ENCODE peak calls at places on chromosomes 16 and 17, in four cellular contexts. L is stomach, C is upper lobe of left lung, F is esophagus muscularis mucosa. M is an unnamed sample.

GRCh38 chr17:82236142-82236971 is 7.5 kb downstream of the SLC16A3 start:
- DNase-seq in L (peak), C (peak), F (peak), M (peak)

GRCh38 chr17:28726396-28726911 is 421 bp upstream of the TLCD1 start:
- DNase-seq in L (peak), C (no peak), F (no peak), M (no peak)

GRCh38 chr17:2958706-2959222 is 104.6 kb downstream of the OR1D5 start:
- DNase-seq in L (peak), C (no peak), F (no peak), M (no peak)

GRCh38 chr16:58306327-58306726 is 11.5 kb upstream of the PRSS54 start:
- DNase-seq in L (peak), C (no peak), F (no peak), M (no peak)

GRCh38 chr17:81306898-81307510 is 11.9 kb upstream of the SLC38A10 start:
- DNase-seq in L (no peak), C (no peak), F (no peak), M (no peak)

GRCh38 chr16:2585651-2586081 is 47.8 kb downstream of the PDPK1 start:
- DNase-seq in L (no peak), C (peak), F (no peak), M (no peak)

GRCh38 chr17:57955183-57955952 is at the start of gene CUEDC1:
- DNase-seq in L (peak), C (peak), F (peak), M (peak)

GRCh38 chr17:74584307-74584706 is 7.8 kb downstream of the CD300LD start:
- DNase-seq in L (no peak), C (no peak), F (no peak), M (no peak)

GRCh38 chr17:57595942-57596695 is 149.0 kb downstream of the CCDC182 start:
- DNase-seq in L (no peak), C (no peak), F (no peak), M (no peak)

GRCh38 chr16:1932050-1933028 is 10.7 kb downstream of the MSRB1 start:
- DNase-seq in L (peak), C (peak), F (no peak), M (no peak)

GRCh38 chr16:10362077-10362863 is 23.6 kb upstream of the ATF7IP2 start:
- DNase-seq in L (no peak), C (no peak), F (no peak), M (no peak)

GRCh38 chr16:75559564-75560372 is 3.7 kb upstream of the TMEM231 start:
- DNase-seq in L (no peak), C (no peak), F (no peak), M (no peak)

GRCh38 chr17:4986403-4986802 is 1.1 kb downstream of the CAMTA2 start:
- DNase-seq in L (no peak), C (no peak), F (no peak), M (no peak)

GRCh38 chr16:58503863-58504688 is 4.1 kb downstream of the NDRG4 start:
- DNase-seq in L (no peak), C (peak), F (no peak), M (no peak)

GRCh38 chr17:62653831-62654829 is 26.7 kb downstream of the MRC2 start:
- DNase-seq in L (peak), C (peak), F (no peak), M (peak)

GRCh38 chr17:74736423-74737298 is at the start of gene RAB37:
- DNase-seq in L (peak), C (peak), F (no peak), M (no peak)

GRCh38 chr16:11432856-11433395 is 87.7 kb downstream of the RMI2 start:
- DNase-seq in L (no peak), C (no peak), F (no peak), M (no peak)

GRCh38 chr16:676565-677297 is 1.3 kb downstream of the RHBDL1 start:
- DNase-seq in L (peak), C (peak), F (no peak), M (no peak)

GRCh38 chr17:40566027-40566426 is 755 bp upstream of the CCR7 start:
- DNase-seq in L (no peak), C (no peak), F (peak), M (no peak)

GRCh38 chr16:57765160-57765728 is 29.7 kb downstream of the KATNB1 start:
- DNase-seq in L (no peak), C (no peak), F (no peak), M (no peak)

GRCh38 chr16:90040152-90041023 is 21.1 kb upstream of the DBNDD1 start:
- DNase-seq in L (no peak), C (no peak), F (no peak), M (no peak)

GRCh38 chr17:81481011-81481799 is 31.4 kb downstream of the ACTG1 start:
- DNase-seq in L (peak), C (peak), F (no peak), M (peak)

GRCh38 chr17:74243013-74243755 is 29.8 kb downstream of the TTYH2 start:
- DNase-seq in L (peak), C (no peak), F (no peak), M (no peak)

GRCh38 chr17:77778636-77779524 is 179.6 kb upstream of the TNRC6C start:
- DNase-seq in L (peak), C (no peak), F (no peak), M (peak)

GRCh38 chr17:81494984-81495383 is 17.6 kb downstream of the ACTG1 start:
- DNase-seq in L (no peak), C (no peak), F (no peak), M (no peak)

GRCh38 chr16:10959161-10959560 is 14.8 kb downstream of the CLEC16A start:
- DNase-seq in L (no peak), C (no peak), F (no peak), M (no peak)

GRCh38 chr17:79075433-79075805 is 795 bp downstream of the ENGASE start:
- DNase-seq in L (no peak), C (no peak), F (no peak), M (no peak)

GRCh38 chr16:69367980-69368379 is 16.4 kb upstream of the TMED6 start:
- DNase-seq in L (no peak), C (no peak), F (no peak), M (no peak)
- TF ChIP-seq EP300 in L (no peak), C (no peak), F (no peak), M (no peak)

DNA sequence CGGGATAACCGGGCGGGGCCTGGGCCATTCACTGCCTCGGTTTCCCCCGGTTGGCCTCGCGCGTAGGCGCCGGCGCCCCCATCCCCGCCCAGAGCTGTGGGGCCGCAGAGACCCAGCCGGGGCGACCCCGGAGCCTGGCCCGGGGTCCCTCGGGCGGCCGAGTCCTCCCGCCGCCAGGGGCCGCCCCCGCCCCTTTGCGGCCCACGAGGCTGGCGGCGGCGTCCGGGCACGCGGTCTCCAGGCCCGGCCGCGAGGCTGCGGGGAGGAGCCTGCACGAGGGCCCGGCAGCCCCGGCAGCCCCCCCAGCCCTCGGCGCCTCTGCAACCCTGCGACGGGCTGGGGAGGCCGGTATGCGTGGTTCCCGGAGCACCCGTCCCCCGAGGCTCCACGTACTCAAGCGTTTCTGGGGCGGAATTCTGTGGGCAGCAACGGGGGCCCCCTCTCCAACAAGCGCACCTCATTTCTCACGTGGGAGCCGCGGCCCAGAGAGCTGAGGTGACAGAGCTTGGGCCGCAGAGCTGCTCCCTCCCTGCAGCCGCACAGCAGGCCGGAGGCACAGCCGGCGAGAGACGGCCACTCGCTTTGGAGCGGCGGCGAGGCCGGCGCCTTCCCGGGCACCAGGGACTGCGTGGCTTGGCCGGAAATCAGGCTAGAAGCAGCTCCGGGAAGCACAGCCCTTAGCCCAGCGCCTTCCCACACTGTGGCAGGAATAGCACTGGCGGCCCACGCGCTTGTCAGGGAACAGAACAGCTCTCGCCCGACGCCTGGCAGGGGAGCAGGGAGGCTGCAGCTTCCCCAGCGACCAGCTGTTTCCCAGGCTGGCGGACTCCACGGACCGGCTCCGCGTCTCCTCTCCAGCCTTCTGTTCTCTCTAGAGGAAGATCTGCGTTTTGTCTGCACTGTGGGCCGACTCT is 860 bp upstream of the LIMD2 start:
- DNase-seq in L (peak), C (peak), F (no peak), M (no peak)
- TF ChIP-seq POLR2A in L (no peak), C (no peak), F (no peak), M (no peak)

GRCh38 chr16:47311738-47312505 is 148.9 kb downstream of the ITFG1 start:
- DNase-seq in L (no peak), C (no peak), F (no peak), M (no peak)
- TF ChIP-seq EP300 in L (no peak), C (no peak), F (no peak), M (no peak)

DNA sequence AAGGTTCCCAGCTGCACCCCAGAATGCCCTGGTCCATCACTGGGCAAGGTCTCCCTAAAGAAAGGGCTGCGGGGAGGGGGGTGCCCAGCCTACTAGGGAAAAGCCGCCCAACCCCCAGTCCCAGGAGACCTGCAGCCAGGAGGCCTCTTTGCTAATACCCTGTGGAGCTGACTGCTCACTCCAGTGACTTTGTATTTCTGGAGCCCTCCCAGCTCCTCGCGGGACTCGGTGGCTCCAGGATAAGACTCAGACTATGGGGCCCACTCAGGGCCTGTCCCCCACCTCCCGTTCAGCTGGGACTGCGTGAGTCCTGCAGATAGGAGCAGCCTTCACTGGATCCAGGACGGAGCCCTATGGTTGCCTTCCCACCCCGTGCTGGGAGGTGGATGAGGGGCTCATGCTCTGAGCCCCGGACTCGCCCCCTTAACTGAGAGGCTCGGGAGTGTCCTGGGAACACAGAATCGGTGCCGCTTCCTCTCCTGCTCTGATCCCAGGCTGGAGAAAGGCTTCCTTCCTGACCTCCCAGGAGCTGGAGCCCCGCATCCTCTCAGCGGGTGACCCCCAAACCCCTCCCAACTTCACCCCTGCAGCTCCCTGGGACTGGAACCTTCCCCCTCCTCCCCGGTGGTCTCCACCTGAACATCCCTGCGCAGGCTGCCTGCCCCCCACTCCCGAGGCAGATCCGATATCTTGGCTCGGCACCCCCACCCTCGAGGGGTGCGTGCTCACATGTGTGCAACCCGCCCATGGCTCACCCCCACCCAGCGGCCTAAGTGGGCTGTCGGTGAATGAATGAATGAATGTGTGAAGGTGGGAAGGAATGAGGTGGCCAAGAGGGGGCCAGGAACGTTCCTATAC is 40.0 kb downstream of the SLC7A5 start:
- DNase-seq in L (no peak), C (peak), F (no peak), M (no peak)
- TF ChIP-seq POLR2A in L (no peak), C (no peak), F (no peak), M (no peak)

DNA sequence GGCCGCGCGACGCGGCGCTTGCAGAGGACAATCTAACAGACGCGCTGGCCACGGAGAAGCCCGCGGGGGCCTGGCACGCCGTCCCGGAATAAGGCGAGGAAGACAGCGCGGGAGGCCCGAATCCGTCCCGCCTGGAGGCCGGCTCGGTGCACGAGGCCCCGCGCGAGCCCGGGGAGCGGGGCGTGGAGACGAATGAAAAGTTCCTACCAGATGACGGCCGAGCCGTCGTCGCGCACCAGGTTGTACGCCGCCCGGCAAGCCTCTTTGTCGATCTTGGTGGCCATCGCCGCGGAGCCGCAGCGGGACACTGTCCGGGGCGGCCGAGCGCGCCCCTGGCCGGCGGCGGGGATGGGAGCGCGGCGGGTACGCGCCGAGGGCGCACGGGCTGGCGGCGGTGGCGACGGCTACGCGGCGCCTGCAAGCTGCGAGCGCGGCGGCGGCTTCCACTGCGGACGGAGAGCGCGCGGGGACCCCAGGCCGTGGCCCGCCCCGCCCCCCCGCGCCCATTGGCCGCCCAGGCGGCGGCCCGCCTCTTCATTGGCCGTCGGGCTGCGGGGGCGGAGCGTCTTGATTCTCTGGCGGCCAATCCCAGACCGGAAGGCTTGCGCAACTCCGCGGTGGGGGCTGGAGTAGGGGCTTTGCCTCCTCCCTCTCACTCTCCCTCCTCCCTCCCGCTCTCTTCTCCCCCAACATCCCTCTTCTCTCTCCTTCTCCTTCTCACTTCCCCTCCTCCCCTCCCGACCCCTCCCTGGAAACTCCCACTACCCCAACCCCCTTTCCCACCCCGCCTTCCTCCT is at the start of gene COTL1:
- DNase-seq in L (peak), C (peak), F (peak), M (peak)
- TF ChIP-seq EP300 in L (no peak), C (no peak), F (no peak), M (no peak)

GRCh38 chr16:87832759-87833502 is 36.4 kb downstream of the SLC7A5 start:
- DNase-seq in L (no peak), C (peak), F (no peak), M (no peak)

GRCh38 chr16:87830673-87831420 is 38.5 kb downstream of the SLC7A5 start:
- DNase-seq in L (no peak), C (peak), F (no peak), M (no peak)

GRCh38 chr16:87829988-87830672 is 39.2 kb downstream of the SLC7A5 start:
- DNase-seq in L (no peak), C (peak), F (no peak), M (no peak)

GRCh38 chr16:87832137-87832527 is 37.2 kb downstream of the SLC7A5 start:
- DNase-seq in L (no peak), C (no peak), F (no peak), M (no peak)

DNA sequence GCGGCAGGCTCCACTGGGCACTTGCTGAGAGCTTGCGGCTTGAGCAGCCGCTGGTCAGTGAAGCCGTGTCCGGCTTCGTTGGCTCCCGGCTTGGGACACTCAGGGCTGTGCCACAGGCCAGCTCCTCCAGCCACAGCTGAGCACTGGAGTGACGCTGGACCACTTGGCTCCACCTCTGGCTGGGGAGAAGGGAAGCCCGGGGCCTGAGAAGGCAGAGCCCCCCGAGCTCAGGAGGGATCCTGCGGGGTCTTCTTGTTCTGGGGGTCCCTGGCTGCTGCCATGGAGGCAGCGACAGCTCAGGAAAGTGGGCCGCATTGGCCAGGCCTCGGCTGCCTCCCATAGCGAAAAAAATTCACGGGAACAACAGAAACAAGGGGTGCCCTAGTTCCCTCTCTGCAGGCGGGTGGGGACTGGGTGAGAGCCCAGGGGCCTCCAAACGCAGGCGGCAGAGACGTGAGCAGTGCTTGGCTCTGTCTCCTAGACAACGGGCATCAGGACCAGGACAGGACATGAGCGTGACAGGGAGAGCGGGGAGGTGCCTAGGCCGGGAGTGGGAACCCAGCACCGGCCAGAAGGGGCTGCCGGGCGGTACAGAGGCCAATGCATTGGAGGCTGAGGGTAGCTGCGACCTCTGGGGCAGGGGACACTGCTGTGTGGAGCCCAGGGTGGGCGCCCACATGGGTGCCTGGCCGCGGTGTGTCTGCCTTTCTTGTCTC is 37.7 kb downstream of the SLC7A5 start:
- DNase-seq in L (no peak), C (peak), F (no peak), M (no peak)
- TF ChIP-seq POLR2A in L (no peak), C (no peak), F (no peak), M (no peak)

GRCh38 chr16:3783516-3783915 is 66.2 kb upstream of the TRAP1 start:
- DNase-seq in L (no peak), C (no peak), F (no peak), M (no peak)

GRCh38 chr16:3788711-3789374 is 71.5 kb upstream of the TRAP1 start:
- DNase-seq in L (no peak), C (no peak), F (no peak), M (no peak)

GRCh38 chr16:3787924-3788661 is 70.8 kb upstream of the TRAP1 start:
- DNase-seq in L (no peak), C (no peak), F (no peak), M (no peak)

GRCh38 chr16:3782566-3782965 is 65.2 kb upstream of the TRAP1 start:
- DNase-seq in L (no peak), C (no peak), F (no peak), M (no peak)

DNA sequence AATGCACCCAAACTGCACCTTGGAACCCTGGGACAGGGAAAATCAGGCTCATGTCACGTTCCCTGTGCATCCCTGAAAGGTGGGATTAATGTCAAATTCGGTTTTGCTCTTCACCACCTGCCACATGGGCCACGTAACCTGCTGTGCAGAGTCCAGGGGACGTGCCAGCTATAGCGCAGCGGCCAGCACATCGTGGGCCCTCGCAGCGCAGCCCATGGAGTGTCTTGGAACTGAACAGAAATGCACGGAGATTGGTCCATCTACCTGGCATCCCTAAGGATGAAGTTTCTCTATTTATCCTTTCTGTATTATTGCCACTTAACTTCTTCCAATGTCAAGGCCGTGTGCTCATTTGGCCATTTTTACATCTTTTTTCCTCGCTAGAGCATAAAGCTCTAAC is 68.1 kb upstream of the TRAP1 start:
- DNase-seq in L (no peak), C (no peak), F (no peak), M (no peak)
- TF ChIP-seq EP300 in L (no peak), C (no peak), F (no peak), M (no peak)

M was measured in tibial nerve.